ENCODE peak calls at places on chromosomes 11 and 22, in four cellular contexts. R, O, P and Y are unnamed samples. For H3K36me3 and H3K4me1, the result is how much of the 10 kb centered on the place peaks cover.

GRCh38 chr11:124899376-124900145 is 1.9 kb upstream of the ROBO4 start:
- DNase-seq in O (no peak), R (no peak), P (no peak), Y (no peak)

GRCh38 chr11:102971766-102972165 is 16.2 kb upstream of the MMP13 start:
- DNase-seq in P (no peak), R (no peak), O (no peak), Y (no peak)

GRCh38 chr11:1419811-1420210 is 30.1 kb downstream of the BRSK2 start:
- DNase-seq in P (no peak), O (no peak), R (no peak), Y (no peak)

GRCh38 chr11:26841818-26842457 is 120.1 kb upstream of the SLC5A12 start:
- DNase-seq in P (no peak), R (no peak), O (no peak), Y (no peak)

GRCh38 chr11:86632499-86633269 is 39.7 kb downstream of the ME3 start:
- DNase-seq in R (peak), P (peak), O (peak), Y (peak)

GRCh38 chr11:71302911-71303310 is 50.5 kb upstream of the SHANK2 start:
- DNase-seq in R (no peak), P (no peak), O (no peak), Y (no peak)

GRCh38 chr11:63958013-63958412 is 16.4 kb upstream of the COX8A start:
- DNase-seq in P (no peak), O (no peak), R (no peak), Y (no peak)

GRCh38 chr11:67355023-67355793 is 1.9 kb upstream of the POLD4 start:
- DNase-seq in P (no peak), R (no peak), O (peak), Y (no peak)

GRCh38 chr22:21103633-21104032 is 57.9 kb downstream of the LRRC74B start:
- DNase-seq in P (no peak), R (no peak), O (no peak), Y (no peak)

GRCh38 chr11:131615611-131616010 is 245.2 kb downstream of the NTM start:
- DNase-seq in O (no peak), R (no peak), P (no peak), Y (no peak)

GRCh38 chr22:43945632-43946390 is 9.4 kb upstream of the SAMM50 start:
- DNase-seq in O (peak), R (peak), P (peak), Y (no peak)

GRCh38 chr11:65041206-65042035 is at the start of gene SAC3D1:
- DNase-seq in O (peak), R (peak), P (no peak), Y (no peak)

GRCh38 chr11:90208857-90209256 is 14.0 kb downstream of the CHORDC1 start:
- DNase-seq in R (no peak), P (no peak), O (no peak), Y (no peak)

GRCh38 chr11:30225642-30226041 is 5.2 kb upstream of the FSHB start:
- DNase-seq in P (no peak), R (no peak), O (no peak), Y (no peak)

GRCh38 chr11:120208012-120208441 is 2.8 kb upstream of the OAF start:
- DNase-seq in P (peak), R (no peak), O (no peak), Y (no peak)

GRCh38 chr11:129324533-129325175 is 51.0 kb upstream of the BARX2 start:
- DNase-seq in P (peak), O (no peak), R (no peak), Y (peak)

GRCh38 chr11:64571410-64572091 is 19.5 kb upstream of the SLC22A12 start:
- DNase-seq in O (peak), R (no peak), P (peak), Y (no peak)

GRCh38 chr11:116696381-116696941 is 76.3 kb downstream of the BUD13 start:
- DNase-seq in P (no peak), R (no peak), O (no peak), Y (no peak)

GRCh38 chr22:25172153-25172552 is 27.5 kb upstream of the CRYBB3 start:
- DNase-seq in R (peak), O (peak), P (peak), Y (no peak)

GRCh38 chr11:19984048-19984742 is 176.1 kb downstream of the DBX1 start:
- DNase-seq in P (no peak), R (no peak), O (no peak), Y (no peak)

GRCh38 chr11:129384415-129384814 is 8.8 kb downstream of the BARX2 start:
- DNase-seq in R (no peak), P (no peak), O (no peak), Y (no peak)

GRCh38 chr11:7143908-7144307 is 55.1 kb downstream of the RBMXL2 start:
- DNase-seq in R (peak), O (no peak), P (no peak), Y (peak)

GRCh38 chr11:31110825-31111224 is 258.7 kb downstream of the DCDC1 start:
- DNase-seq in P (no peak), R (no peak), O (no peak), Y (no peak)

GRCh38 chr22:47299879-47300697 is 537.6 kb downstream of the TBC1D22A start:
- DNase-seq in R (no peak), P (no peak), O (no peak), Y (no peak)

GRCh38 chr11:10580625-10581024 is 12.2 kb upstream of the LYVE1 start:
- DNase-seq in P (no peak), R (no peak), O (no peak), Y (no peak)

GRCh38 chr11:33899383-33900037 is 7.6 kb upstream of the LMO2 start:
- DNase-seq in P (no peak), O (peak), R (peak), Y (no peak)

GRCh38 chr11:83693279-83693992 is 407.3 kb upstream of the CCDC90B start:
- DNase-seq in R (no peak), O (no peak), P (no peak), Y (no peak)

DNA sequence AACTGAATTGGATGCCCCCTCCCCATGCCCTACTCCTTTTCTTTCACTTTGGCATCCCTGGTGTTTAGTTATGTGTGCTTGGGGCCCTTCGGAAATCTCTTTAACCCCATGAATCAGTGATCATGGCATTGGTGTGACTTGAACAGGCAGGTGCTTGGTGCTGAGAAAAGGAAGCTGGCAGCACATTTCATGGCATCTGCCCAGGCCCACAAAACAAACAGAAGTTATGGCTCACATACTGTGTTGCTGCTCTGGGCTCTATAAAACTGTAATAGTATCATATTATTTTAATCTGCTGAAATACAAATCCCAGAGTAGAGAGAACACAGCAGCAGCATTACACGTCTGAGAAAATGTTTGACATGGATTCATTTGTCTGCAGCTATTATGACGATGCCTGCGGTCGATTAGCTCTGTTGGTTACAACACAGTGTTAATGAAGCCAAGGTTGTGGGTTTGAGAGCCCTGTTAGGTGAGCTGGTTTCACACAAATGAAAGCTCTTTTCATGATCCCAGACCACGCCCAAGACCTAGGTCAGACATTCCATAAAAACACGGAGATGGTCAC is 80.9 kb downstream of the ALX4 start:
- DNase-seq in R (no peak), P (no peak), O (no peak), Y (no peak)
- H3K36me3 ChIP-seq in R (under half), P (under half), O (under half), Y (under half)

GRCh38 chr11:111344032-111344431 is 35.0 kb downstream of the POU2AF1 start:
- DNase-seq in R (no peak), O (no peak), P (no peak), Y (no peak)
- TF ChIP-seq TCF7L2 in R (no peak), O (no peak), P (no peak), Y (no peak)

DNA sequence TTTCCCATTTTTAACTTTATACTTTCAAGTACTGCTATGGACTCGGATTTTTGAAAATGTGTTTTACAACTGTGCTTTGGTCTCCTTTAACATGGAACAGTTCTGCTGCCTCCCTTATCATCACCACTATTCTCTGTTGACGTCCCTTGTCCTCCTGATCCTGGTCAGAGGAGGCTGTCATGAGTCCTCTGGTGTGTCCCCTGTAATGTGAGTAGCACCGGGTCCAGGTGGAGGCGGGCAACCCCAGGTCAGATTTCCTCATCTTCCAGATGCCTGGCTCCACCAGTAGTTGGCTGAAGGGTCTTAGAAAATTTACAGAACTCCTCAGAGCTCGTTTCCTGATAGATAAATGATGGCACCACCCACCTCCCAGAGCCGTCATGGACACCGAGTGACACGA is 68.9 kb upstream of the BID start:
- DNase-seq in R (no peak), P (no peak), O (no peak), Y (no peak)
- H3K4me1 ChIP-seq in R (under half), P (under half), O (under half), Y (under half)

DNA sequence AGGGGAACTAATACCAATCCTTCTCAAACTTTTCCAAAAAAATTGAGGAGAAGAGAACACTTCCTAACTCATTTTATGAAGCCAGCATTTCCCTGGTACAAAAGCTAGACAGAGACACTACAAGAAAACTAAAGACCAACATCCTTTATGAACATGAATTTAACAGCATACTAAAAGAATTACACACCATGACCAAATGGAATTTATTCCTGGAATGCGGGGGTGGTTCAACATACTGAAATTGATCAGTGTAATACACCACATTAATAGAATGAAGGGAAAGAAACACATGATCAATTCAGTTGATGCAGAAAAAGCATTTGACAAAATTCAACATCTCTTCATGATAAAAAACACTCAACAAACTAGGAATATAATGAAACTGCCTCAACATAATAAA is 148.1 kb downstream of the WNT7B start:
- DNase-seq in R (no peak), O (no peak), P (no peak), Y (no peak)
- H3K36me3 ChIP-seq in R (under half), O (under half), P (under half), Y (under half)

GRCh38 chr11:43905788-43906187 is 25.2 kb downstream of the ALKBH3 start:
- DNase-seq in R (no peak), P (no peak), O (no peak), Y (no peak)
- TF ChIP-seq TCF7L2 in R (no peak), P (no peak), O (no peak), Y (no peak)

GRCh38 chr11:123055132-123055924 is 6.6 kb downstream of the HSPA8 start:
- DNase-seq in R (no peak), O (no peak), P (no peak), Y (no peak)

GRCh38 chr11:123054301-123055065 is 7.5 kb downstream of the HSPA8 start:
- DNase-seq in R (peak), P (peak), O (peak), Y (no peak)

GRCh38 chr11:123060265-123061000 is 1.5 kb downstream of the HSPA8 start:
- DNase-seq in P (no peak), R (no peak), O (no peak), Y (no peak)

GRCh38 chr11:123056835-123057491 is 5.0 kb downstream of the HSPA8 start:
- DNase-seq in R (no peak), P (no peak), O (no peak), Y (no peak)

DNA sequence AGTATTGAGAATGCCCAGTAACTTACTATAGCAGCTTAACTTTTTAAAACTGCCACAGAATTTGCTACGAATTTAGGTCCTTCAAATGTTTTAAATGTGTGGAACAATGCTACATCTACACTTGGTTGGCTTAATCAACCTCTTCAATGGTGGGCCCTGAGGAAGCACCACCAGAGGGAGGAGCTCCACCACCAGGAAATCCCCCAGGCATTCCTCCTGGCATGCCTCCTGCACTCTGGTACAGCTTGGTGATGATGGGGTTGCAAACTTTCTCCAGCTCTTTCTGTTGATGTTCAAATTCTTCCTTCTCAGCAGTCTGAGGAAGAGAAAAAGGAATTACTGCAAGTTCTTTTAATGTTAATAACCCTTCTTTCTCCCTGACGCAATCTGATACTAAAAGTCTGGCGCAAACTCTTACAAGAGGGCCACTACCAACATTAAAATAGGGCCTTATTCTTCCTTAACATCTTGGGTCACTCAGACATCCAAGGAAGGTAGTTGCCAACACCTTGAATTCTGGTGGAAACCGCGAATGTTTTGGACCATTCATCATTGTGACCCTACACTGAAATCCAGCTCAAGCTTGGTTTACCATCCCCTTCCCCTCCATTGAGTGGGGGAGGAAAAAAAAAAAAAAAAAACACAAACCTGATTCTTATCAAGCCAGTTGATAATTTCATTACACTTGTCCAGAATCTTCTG is 4.2 kb downstream of the HSPA8 start:
- DNase-seq in R (no peak), O (no peak), P (no peak), Y (no peak)
- H3K4me1 ChIP-seq in R (under half), O (under half), P (under half), Y (under half)

DNA sequence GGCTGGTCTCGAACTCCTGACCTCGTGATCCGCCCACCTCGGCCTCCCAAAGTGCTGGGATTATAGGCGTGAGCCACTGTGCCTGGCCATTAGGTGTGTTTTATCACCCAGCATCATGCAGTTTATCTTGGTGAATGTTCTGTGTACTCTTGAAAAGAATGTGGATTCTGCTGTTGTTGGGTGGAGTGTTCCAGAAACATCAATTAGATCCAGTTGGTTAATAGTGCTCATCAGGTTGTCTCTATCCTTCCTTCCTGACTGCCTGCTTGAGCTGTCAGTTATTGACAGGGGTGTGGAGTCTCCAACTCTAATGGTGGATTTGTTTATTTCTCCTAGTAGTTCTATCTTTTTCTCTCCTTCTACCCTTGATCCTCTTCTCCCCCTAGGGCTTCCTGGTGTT is 30.2 kb upstream of the PPP6R3 start:
- DNase-seq in O (no peak), R (no peak), P (no peak), Y (no peak)
- H3K36me3 ChIP-seq in O (half or more), R (under half), P (half or more), Y (under half)

DNA sequence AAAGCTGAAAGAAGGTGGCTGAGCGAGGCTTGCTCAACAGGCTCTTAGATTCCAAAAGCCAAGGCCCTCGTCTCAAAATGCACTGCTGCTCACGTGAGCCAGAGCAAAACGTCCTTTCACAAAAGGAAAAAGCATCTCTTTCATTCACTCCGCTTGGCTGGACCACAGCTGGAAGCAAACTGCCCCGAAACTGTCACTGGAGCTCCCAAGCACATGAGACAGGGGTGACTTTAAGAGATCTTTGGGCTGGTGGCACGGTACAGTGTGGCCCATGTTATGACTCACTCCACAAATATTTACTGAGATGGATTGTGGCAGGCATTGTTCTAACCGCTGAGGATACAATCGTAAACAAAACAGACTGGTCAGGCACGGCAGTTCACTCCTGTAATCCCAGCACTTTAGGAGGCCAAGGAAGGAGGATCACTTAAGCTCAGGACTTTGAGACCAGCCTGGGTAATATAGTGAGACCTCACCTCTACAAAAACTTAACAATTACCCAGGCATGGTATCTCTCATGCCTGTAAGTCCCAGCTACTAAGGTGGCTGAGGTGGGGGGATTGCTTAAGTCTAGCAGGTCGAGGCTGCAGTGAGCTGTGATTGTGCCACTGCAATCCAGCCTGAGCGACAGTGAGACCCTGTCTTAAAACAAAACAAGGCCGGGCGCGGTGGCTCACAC is 3.6 kb downstream of the PLA2G6 start:
- DNase-seq in P (peak), R (peak), O (peak), Y (peak)
- TF ChIP-seq TCF7L2 in P (no peak), R (peak), O (no peak), Y (peak)

GRCh38 chr22:19892249-19892879 is 37.7 kb upstream of the GNB1L start:
- DNase-seq in R (no peak), P (peak), O (peak), Y (no peak)
- H3K4me1 ChIP-seq in R (under half), P (under half), O (half or more), Y (under half)

GRCh38 chr11:252666-253065 is 15.9 kb downstream of the PSMD13 start:
- DNase-seq in R (no peak), O (no peak), P (no peak), Y (no peak)
- H3K36me3 ChIP-seq in R (under half), O (half or more), P (under half), Y (under half)